ENCODE peak calls at places on chromosomes 13 and 19, in eight cellular contexts. One of them, this sample, is unnamed.

GRCh38 chr19:42086770-42087550 is 11.0 kb downstream of the ZNF574 start:
- DNase-seq in tibial artery: no peak
- DNase-seq in IMR-90: no peak
- DNase-seq in HFFc6: no peak
- DNase-seq in upper lobe of right lung: no peak
- DNase-seq in upper lobe of left lung: no peak
- DNase-seq in neural crest cell: no peak
- DNase-seq in Calu3: no peak
- DNase-seq in this sample: no peak

GRCh38 chr13:36026556-36026955 is 104.6 kb downstream of the DCLK1 start:
- DNase-seq in tibial artery: no peak
- DNase-seq in IMR-90: no peak
- DNase-seq in HFFc6: no peak
- DNase-seq in upper lobe of right lung: no peak
- DNase-seq in upper lobe of left lung: no peak
- DNase-seq in neural crest cell: no peak
- DNase-seq in Calu3: no peak
- DNase-seq in this sample: no peak

GRCh38 chr13:59901191-59901590 is 262.5 kb downstream of the DIAPH3 start:
- DNase-seq in tibial artery: no peak
- DNase-seq in IMR-90: no peak
- DNase-seq in HFFc6: no peak
- DNase-seq in upper lobe of right lung: no peak
- DNase-seq in upper lobe of left lung: no peak
- DNase-seq in neural crest cell: no peak
- DNase-seq in Calu3: no peak
- DNase-seq in this sample: no peak

GRCh38 chr13:93066187-93066586 is 160.4 kb upstream of the GPC6 start:
- DNase-seq in tibial artery: no peak
- DNase-seq in IMR-90: peak
- DNase-seq in HFFc6: no peak
- DNase-seq in upper lobe of right lung: no peak
- DNase-seq in upper lobe of left lung: no peak
- DNase-seq in neural crest cell: no peak
- DNase-seq in Calu3: no peak
- DNase-seq in this sample: no peak

GRCh38 chr19:10826846-10827245 is 9.2 kb downstream of the TMED1 start:
- DNase-seq in tibial artery: no peak
- DNase-seq in IMR-90: no peak
- DNase-seq in HFFc6: no peak
- DNase-seq in upper lobe of right lung: no peak
- DNase-seq in upper lobe of left lung: no peak
- DNase-seq in neural crest cell: no peak
- DNase-seq in Calu3: no peak
- DNase-seq in this sample: no peak

GRCh38 chr13:99429670-99430069 is 71.6 kb upstream of the TM9SF2 start:
- DNase-seq in tibial artery: no peak
- DNase-seq in IMR-90: no peak
- DNase-seq in HFFc6: no peak
- DNase-seq in upper lobe of right lung: no peak
- DNase-seq in upper lobe of left lung: no peak
- DNase-seq in neural crest cell: no peak
- DNase-seq in Calu3: no peak
- DNase-seq in this sample: no peak

GRCh38 chr13:60733933-60734332 is 336.9 kb downstream of the TDRD3 start:
- DNase-seq in tibial artery: no peak
- DNase-seq in IMR-90: no peak
- DNase-seq in HFFc6: no peak
- DNase-seq in upper lobe of right lung: no peak
- DNase-seq in upper lobe of left lung: no peak
- DNase-seq in neural crest cell: no peak
- DNase-seq in Calu3: no peak
- DNase-seq in this sample: no peak

GRCh38 chr13:70817571-70817970 is 709.3 kb upstream of the KLHL1 start:
- DNase-seq in tibial artery: no peak
- DNase-seq in IMR-90: peak
- DNase-seq in HFFc6: no peak
- DNase-seq in upper lobe of right lung: no peak
- DNase-seq in upper lobe of left lung: no peak
- DNase-seq in neural crest cell: no peak
- DNase-seq in Calu3: no peak
- DNase-seq in this sample: no peak

GRCh38 chr19:6916952-6917351 is 29.6 kb downstream of the ADGRE1 start:
- DNase-seq in tibial artery: no peak
- DNase-seq in IMR-90: no peak
- DNase-seq in HFFc6: no peak
- DNase-seq in upper lobe of right lung: no peak
- DNase-seq in upper lobe of left lung: no peak
- DNase-seq in neural crest cell: no peak
- DNase-seq in Calu3: no peak
- DNase-seq in this sample: no peak

GRCh38 chr19:41296323-41296935 is 13.5 kb upstream of the CCDC97 start:
- DNase-seq in tibial artery: no peak
- DNase-seq in IMR-90: no peak
- DNase-seq in HFFc6: no peak
- DNase-seq in upper lobe of right lung: no peak
- DNase-seq in upper lobe of left lung: no peak
- DNase-seq in neural crest cell: no peak
- DNase-seq in Calu3: no peak
- DNase-seq in this sample: no peak

GRCh38 chr19:8571006-8571411 is 6.2 kb downstream of the MYO1F start:
- DNase-seq in tibial artery: peak
- DNase-seq in IMR-90: peak
- DNase-seq in HFFc6: peak
- DNase-seq in upper lobe of right lung: peak
- DNase-seq in upper lobe of left lung: no peak
- DNase-seq in neural crest cell: no peak
- DNase-seq in Calu3: peak
- DNase-seq in this sample: no peak

GRCh38 chr19:18733196-18733647 is 49.7 kb downstream of the CRTC1 start:
- DNase-seq in tibial artery: no peak
- DNase-seq in IMR-90: peak
- DNase-seq in HFFc6: no peak
- DNase-seq in upper lobe of right lung: no peak
- DNase-seq in upper lobe of left lung: no peak
- DNase-seq in neural crest cell: no peak
- DNase-seq in Calu3: no peak
- DNase-seq in this sample: no peak

GRCh38 chr13:29835280-29836061 is 14.9 kb downstream of the UBL3 start:
- DNase-seq in tibial artery: no peak
- DNase-seq in IMR-90: no peak
- DNase-seq in HFFc6: no peak
- DNase-seq in upper lobe of right lung: no peak
- DNase-seq in upper lobe of left lung: no peak
- DNase-seq in neural crest cell: no peak
- DNase-seq in Calu3: no peak
- DNase-seq in this sample: no peak
- TF ChIP-seq CTCF in tibial artery: no peak
- TF ChIP-seq CTCF in IMR-90: no peak
- TF ChIP-seq CTCF in HFFc6: no peak
- TF ChIP-seq CTCF in upper lobe of right lung: no peak
- TF ChIP-seq CTCF in upper lobe of left lung: no peak
- TF ChIP-seq CTCF in neural crest cell: no peak
- TF ChIP-seq CTCF in Calu3: no peak
- TF ChIP-seq CTCF in this sample: no peak

GRCh38 chr19:33248954-33249613 is 23.4 kb upstream of the SLC7A10 start:
- DNase-seq in tibial artery: no peak
- DNase-seq in IMR-90: no peak
- DNase-seq in HFFc6: no peak
- DNase-seq in upper lobe of right lung: peak
- DNase-seq in upper lobe of left lung: peak
- DNase-seq in neural crest cell: no peak
- DNase-seq in Calu3: peak
- DNase-seq in this sample: no peak
- TF ChIP-seq CTCF in tibial artery: no peak
- TF ChIP-seq CTCF in IMR-90: no peak
- TF ChIP-seq CTCF in HFFc6: no peak
- TF ChIP-seq CTCF in upper lobe of right lung: no peak
- TF ChIP-seq CTCF in upper lobe of left lung: peak
- TF ChIP-seq CTCF in neural crest cell: no peak
- TF ChIP-seq CTCF in Calu3: no peak
- TF ChIP-seq CTCF in this sample: no peak

GRCh38 chr13:42769650-42770049 is 11.7 kb upstream of the FAM216B start:
- DNase-seq in tibial artery: no peak
- DNase-seq in IMR-90: no peak
- DNase-seq in HFFc6: no peak
- DNase-seq in upper lobe of right lung: no peak
- DNase-seq in upper lobe of left lung: no peak
- DNase-seq in neural crest cell: no peak
- DNase-seq in Calu3: no peak
- DNase-seq in this sample: no peak
- TF ChIP-seq CTCF in tibial artery: no peak
- TF ChIP-seq CTCF in IMR-90: peak
- TF ChIP-seq CTCF in HFFc6: peak
- TF ChIP-seq CTCF in upper lobe of right lung: no peak
- TF ChIP-seq CTCF in upper lobe of left lung: no peak
- TF ChIP-seq CTCF in neural crest cell: no peak
- TF ChIP-seq CTCF in Calu3: no peak
- TF ChIP-seq CTCF in this sample: no peak

GRCh38 chr13:40210865-40211585 is 455.4 kb downstream of the FOXO1 start:
- DNase-seq in tibial artery: no peak
- DNase-seq in IMR-90: no peak
- DNase-seq in HFFc6: no peak
- DNase-seq in upper lobe of right lung: no peak
- DNase-seq in upper lobe of left lung: no peak
- DNase-seq in neural crest cell: no peak
- DNase-seq in Calu3: no peak
- DNase-seq in this sample: no peak

GRCh38 chr13:40208517-40208916 is 457.9 kb downstream of the FOXO1 start:
- DNase-seq in tibial artery: no peak
- DNase-seq in IMR-90: no peak
- DNase-seq in HFFc6: no peak
- DNase-seq in upper lobe of right lung: no peak
- DNase-seq in upper lobe of left lung: no peak
- DNase-seq in neural crest cell: no peak
- DNase-seq in Calu3: no peak
- DNase-seq in this sample: no peak

GRCh38 chr13:40215311-40215710 is 451.1 kb downstream of the FOXO1 start:
- DNase-seq in tibial artery: no peak
- DNase-seq in IMR-90: no peak
- DNase-seq in HFFc6: no peak
- DNase-seq in upper lobe of right lung: no peak
- DNase-seq in upper lobe of left lung: no peak
- DNase-seq in neural crest cell: no peak
- DNase-seq in Calu3: no peak
- DNase-seq in this sample: no peak

GRCh38 chr13:40215747-40216146 is 450.7 kb downstream of the FOXO1 start:
- DNase-seq in tibial artery: no peak
- DNase-seq in IMR-90: no peak
- DNase-seq in HFFc6: no peak
- DNase-seq in upper lobe of right lung: no peak
- DNase-seq in upper lobe of left lung: no peak
- DNase-seq in neural crest cell: no peak
- DNase-seq in Calu3: no peak
- DNase-seq in this sample: no peak

DNA sequence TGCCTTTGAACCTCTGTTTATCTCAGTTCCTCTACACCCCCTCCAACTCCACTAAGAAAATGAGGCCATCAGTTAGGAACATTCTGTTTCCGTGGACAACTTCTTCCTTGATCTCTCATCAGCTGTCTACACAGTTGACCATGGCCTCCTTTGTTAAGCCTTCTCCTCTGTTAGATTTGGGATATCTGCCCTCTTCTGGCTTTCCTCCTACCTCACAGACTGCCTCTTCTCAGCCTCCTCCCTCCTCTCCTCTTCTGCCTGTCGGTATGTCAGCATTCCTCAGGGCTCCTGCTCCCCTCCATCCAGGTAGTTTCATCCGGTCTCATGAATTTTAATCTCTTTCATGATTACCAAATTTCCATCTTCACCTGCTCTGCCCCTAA is 454.9 kb downstream of the FOXO1 start:
- DNase-seq in tibial artery: no peak
- DNase-seq in IMR-90: no peak
- DNase-seq in HFFc6: no peak
- DNase-seq in upper lobe of right lung: no peak
- DNase-seq in upper lobe of left lung: no peak
- DNase-seq in neural crest cell: no peak
- DNase-seq in Calu3: no peak
- DNase-seq in this sample: no peak
- TF ChIP-seq CTCF in tibial artery: no peak
- TF ChIP-seq CTCF in IMR-90: no peak
- TF ChIP-seq CTCF in HFFc6: no peak
- TF ChIP-seq CTCF in upper lobe of right lung: no peak
- TF ChIP-seq CTCF in upper lobe of left lung: no peak
- TF ChIP-seq CTCF in neural crest cell: no peak
- TF ChIP-seq CTCF in Calu3: no peak
- TF ChIP-seq CTCF in this sample: no peak

GRCh38 chr19:13238891-13239534 is 88.8 kb downstream of the IER2 start:
- DNase-seq in tibial artery: no peak
- DNase-seq in IMR-90: no peak
- DNase-seq in HFFc6: no peak
- DNase-seq in upper lobe of right lung: no peak
- DNase-seq in upper lobe of left lung: no peak
- DNase-seq in neural crest cell: no peak
- DNase-seq in Calu3: no peak
- DNase-seq in this sample: no peak

GRCh38 chr19:13231663-13232062 is 81.5 kb downstream of the IER2 start:
- DNase-seq in tibial artery: no peak
- DNase-seq in IMR-90: no peak
- DNase-seq in HFFc6: no peak
- DNase-seq in upper lobe of right lung: no peak
- DNase-seq in upper lobe of left lung: no peak
- DNase-seq in neural crest cell: no peak
- DNase-seq in Calu3: no peak
- DNase-seq in this sample: no peak

GRCh38 chr19:13240312-13241022 is 90.3 kb downstream of the IER2 start:
- DNase-seq in tibial artery: no peak
- DNase-seq in IMR-90: no peak
- DNase-seq in HFFc6: no peak
- DNase-seq in upper lobe of right lung: no peak
- DNase-seq in upper lobe of left lung: no peak
- DNase-seq in neural crest cell: no peak
- DNase-seq in Calu3: no peak
- DNase-seq in this sample: no peak

GRCh38 chr19:13229246-13229645 is 79.0 kb downstream of the IER2 start:
- DNase-seq in tibial artery: no peak
- DNase-seq in IMR-90: no peak
- DNase-seq in HFFc6: no peak
- DNase-seq in upper lobe of right lung: no peak
- DNase-seq in upper lobe of left lung: no peak
- DNase-seq in neural crest cell: no peak
- DNase-seq in Calu3: no peak
- DNase-seq in this sample: no peak

GRCh38 chr19:13234518-13234917 is 84.3 kb downstream of the IER2 start:
- DNase-seq in tibial artery: peak
- DNase-seq in IMR-90: no peak
- DNase-seq in HFFc6: peak
- DNase-seq in upper lobe of right lung: peak
- DNase-seq in upper lobe of left lung: no peak
- DNase-seq in neural crest cell: peak
- DNase-seq in Calu3: peak
- DNase-seq in this sample: peak
- TF ChIP-seq CTCF in tibial artery: peak
- TF ChIP-seq CTCF in IMR-90: peak
- TF ChIP-seq CTCF in HFFc6: peak
- TF ChIP-seq CTCF in upper lobe of right lung: peak
- TF ChIP-seq CTCF in upper lobe of left lung: peak
- TF ChIP-seq CTCF in neural crest cell: peak
- TF ChIP-seq CTCF in Calu3: no peak
- TF ChIP-seq CTCF in this sample: peak